ENCODE peak calls at places on chromosomes 1 and 21, in five cellular contexts. D, N, R, U and E are unnamed samples.

GRCh38 chr1:215911406-215911968 is 344.4 kb downstream of the KCTD3 start:
- DNase-seq in N (no peak), D (no peak), U (no peak), R (no peak), E (no peak)

GRCh38 chr1:25832336-25833037 is 12.7 kb downstream of the MTFR1L start:
- DNase-seq in D (no peak), R (no peak), U (no peak), N (no peak), E (no peak)

GRCh38 chr1:32892368-32893197 is 6.3 kb downstream of the HPCA start:
- DNase-seq in U (peak), D (peak), N (no peak), R (no peak), E (peak)

GRCh38 chr1:78292361-78292760 is 198.4 kb upstream of the PTGFR start:
- DNase-seq in R (no peak), U (no peak), N (no peak), D (no peak), E (no peak)

GRCh38 chr1:28510350-28511223 is 4.7 kb downstream of the RCC1 start:
- DNase-seq in N (peak), U (no peak), R (no peak), D (no peak), E (peak)

GRCh38 chr1:159071970-159072582 is 4.5 kb downstream of the AIM2 start:
- DNase-seq in R (no peak), U (no peak), N (peak), D (peak), E (peak)

GRCh38 chr1:147110872-147111271 is 61.4 kb downstream of the PRKAB2 start:
- DNase-seq in D (no peak), N (peak), U (no peak), R (no peak), E (no peak)

GRCh38 chr1:63010898-63011660 is 227.1 kb downstream of the ATG4C start:
- DNase-seq in R (no peak), U (no peak), D (no peak), N (peak), E (no peak)

GRCh38 chr1:8427986-8428385 is 110.1 kb downstream of the SLC45A1 start:
- DNase-seq in U (no peak), R (no peak), N (no peak), D (no peak), E (no peak)

GRCh38 chr1:221335161-221336101 is 406.5 kb downstream of the DUSP10 start:
- DNase-seq in N (peak), R (no peak), D (no peak), U (no peak), E (no peak)

GRCh38 chr1:153572569-153573015 is 6.9 kb upstream of the S100A2 start:
- DNase-seq in D (no peak), R (peak), U (peak), N (peak), E (peak)

GRCh38 chr1:227888404-227889046 is 59.2 kb downstream of the WNT9A start:
- DNase-seq in D (no peak), N (no peak), U (no peak), R (no peak), E (no peak)

GRCh38 chr1:27119270-27119618 is 35.7 kb downstream of the SLC9A1 start:
- DNase-seq in N (no peak), U (no peak), R (no peak), D (no peak), E (no peak)

DNA sequence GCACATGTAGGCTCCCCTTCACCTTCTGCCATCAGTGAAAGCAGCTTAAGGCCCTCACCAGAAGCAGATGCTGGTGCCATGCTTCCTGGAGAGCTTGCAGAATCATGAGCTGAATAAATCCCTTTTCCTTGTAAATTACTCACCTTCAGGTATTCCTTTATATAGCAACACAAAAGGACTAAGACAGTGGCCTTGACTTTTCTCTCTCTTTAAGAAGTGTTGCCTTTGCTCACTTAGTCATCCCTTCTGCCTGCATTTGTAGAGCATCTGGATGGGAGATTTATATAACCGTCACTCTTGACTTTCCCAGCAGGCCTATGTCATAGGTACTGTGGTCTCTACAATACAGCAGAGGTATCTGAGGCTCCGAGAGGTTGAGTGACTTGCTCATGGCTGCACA is 3.7 kb downstream of the PCSK9 start:
- DNase-seq in U (no peak), D (no peak), N (no peak), R (no peak), E (no peak)
- H3K27ac ChIP-seq in U (no peak), D (no peak), N (no peak), R (no peak), E (no peak)

GRCh38 chr1:30353637-30354036 is 369.7 kb downstream of the MATN1 start:
- DNase-seq in N (no peak), U (no peak), D (no peak), R (no peak), E (peak)

GRCh38 chr1:30345525-30346145 is 377.8 kb downstream of the MATN1 start:
- DNase-seq in U (no peak), D (no peak), N (no peak), R (no peak), E (no peak)

GRCh38 chr1:30343562-30343961 is 379.8 kb downstream of the MATN1 start:
- DNase-seq in R (no peak), U (no peak), D (no peak), N (no peak), E (no peak)

GRCh38 chr1:30342535-30343141 is 380.7 kb downstream of the MATN1 start:
- DNase-seq in U (no peak), N (no peak), R (no peak), D (no peak), E (peak)

DNA sequence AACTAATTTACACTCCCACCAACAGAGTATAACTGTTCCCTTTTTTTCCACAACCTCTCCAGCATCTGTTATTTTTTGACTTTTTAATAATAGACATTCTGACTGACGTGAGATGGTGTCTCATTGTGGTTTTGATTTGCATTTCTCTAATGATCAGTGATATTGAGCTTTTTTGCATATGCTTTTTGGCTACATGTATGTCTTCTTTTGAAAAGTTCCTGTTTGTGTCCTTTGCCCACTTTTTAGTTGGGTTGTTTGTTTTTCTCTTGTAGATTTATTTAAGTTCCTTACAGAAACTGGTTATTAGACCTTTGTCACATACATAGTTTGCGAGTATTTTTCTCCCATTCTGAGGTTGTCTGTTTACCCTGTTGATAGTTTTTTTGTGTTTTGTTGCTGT is 375.2 kb downstream of the MATN1 start:
- DNase-seq in D (no peak), R (no peak), N (no peak), U (no peak), E (no peak)
- TF ChIP-seq CREB1 in D (no peak), R (no peak), N (no peak), U (no peak), E (no peak)

GRCh38 chr1:161733526-161733925 is 12.2 kb downstream of the FCRLB start:
- DNase-seq in N (no peak), R (no peak), D (no peak), U (no peak), E (no peak)
- H2AFZ ChIP-seq in N (no peak), R (no peak), D (peak), U (no peak), E (no peak)

DNA sequence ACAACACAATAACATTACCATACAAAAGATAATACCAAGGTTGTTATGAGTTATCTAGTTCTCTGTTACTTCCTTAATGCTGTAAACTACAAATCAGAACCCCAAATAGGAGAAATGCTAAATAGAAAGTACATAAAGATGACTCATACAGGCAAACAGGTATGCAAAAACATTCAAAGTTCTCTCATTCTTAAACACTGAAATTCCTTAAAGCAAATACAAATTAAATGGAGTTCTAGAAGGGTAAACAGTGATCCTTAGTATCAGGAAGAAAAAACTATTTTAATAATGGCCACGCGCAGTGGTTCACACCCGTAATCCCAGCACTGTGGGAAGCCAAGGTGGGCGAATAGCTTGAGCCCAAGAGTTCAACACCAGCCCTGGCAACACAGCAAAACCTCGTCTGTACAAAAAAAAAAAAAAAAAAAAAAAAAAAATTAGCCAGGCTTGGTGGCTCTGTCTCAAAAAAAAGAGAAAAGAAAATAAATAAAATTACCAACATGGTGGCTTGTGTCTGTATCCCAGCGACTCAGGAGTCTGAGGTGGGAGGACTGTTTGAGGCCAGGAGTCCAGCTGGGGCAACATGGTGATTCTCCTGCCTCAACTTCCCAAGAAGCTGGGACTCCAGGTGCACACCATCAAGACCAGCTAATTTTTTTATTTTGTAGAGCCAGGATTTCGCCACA is 17.5 kb downstream of the FBXO42 start:
- DNase-seq in D (no peak), N (peak), R (no peak), U (no peak), E (no peak)
- H3K27ac ChIP-seq in D (peak), N (peak), R (no peak), U (no peak), E (no peak)

GRCh38 chr1:99005537-99005942 is 879 bp upstream of the PLPPR5 start:
- DNase-seq in D (no peak), N (no peak), R (no peak), U (no peak), E (peak)
- TF ChIP-seq CREB1 in D (no peak), N (no peak), R (no peak), U (no peak), E (no peak)

GRCh38 chr1:210321552-210321951 is 7.2 kb upstream of the HHAT start:
- DNase-seq in N (no peak), R (no peak), D (no peak), U (no peak), E (no peak)
- H2AFZ ChIP-seq in N (no peak), R (no peak), D (no peak), U (peak), E (peak)

GRCh38 chr1:39573736-39574624 is 2.6 kb downstream of the PABPC4 start:
- DNase-seq in R (no peak), D (peak), N (no peak), U (no peak), E (no peak)
- H3K27ac ChIP-seq in R (no peak), D (peak), N (no peak), U (no peak), E (no peak)

DNA sequence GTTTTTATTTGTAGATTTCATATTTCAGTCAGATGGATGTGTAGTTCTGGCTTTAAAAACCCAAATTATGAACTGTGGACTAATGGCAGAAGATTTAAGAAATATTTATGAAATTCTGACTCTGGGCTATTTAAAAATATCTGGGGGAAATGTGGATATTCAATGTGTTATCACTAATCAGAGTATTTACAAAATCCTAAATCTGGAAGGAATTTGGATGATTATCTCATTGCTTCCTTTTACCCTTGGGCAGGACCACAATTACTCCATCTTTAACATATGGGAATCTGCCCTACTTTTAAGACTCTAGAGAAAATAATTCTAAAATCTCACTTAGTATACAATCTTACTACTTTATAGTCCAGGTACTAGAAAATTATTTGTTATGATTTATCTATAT is 203.2 kb downstream of the PDE4B start:
- DNase-seq in N (no peak), R (no peak), D (no peak), U (no peak), E (no peak)
- TF ChIP-seq CREB1 in N (no peak), R (no peak), D (no peak), U (no peak), E (no peak)

DNA sequence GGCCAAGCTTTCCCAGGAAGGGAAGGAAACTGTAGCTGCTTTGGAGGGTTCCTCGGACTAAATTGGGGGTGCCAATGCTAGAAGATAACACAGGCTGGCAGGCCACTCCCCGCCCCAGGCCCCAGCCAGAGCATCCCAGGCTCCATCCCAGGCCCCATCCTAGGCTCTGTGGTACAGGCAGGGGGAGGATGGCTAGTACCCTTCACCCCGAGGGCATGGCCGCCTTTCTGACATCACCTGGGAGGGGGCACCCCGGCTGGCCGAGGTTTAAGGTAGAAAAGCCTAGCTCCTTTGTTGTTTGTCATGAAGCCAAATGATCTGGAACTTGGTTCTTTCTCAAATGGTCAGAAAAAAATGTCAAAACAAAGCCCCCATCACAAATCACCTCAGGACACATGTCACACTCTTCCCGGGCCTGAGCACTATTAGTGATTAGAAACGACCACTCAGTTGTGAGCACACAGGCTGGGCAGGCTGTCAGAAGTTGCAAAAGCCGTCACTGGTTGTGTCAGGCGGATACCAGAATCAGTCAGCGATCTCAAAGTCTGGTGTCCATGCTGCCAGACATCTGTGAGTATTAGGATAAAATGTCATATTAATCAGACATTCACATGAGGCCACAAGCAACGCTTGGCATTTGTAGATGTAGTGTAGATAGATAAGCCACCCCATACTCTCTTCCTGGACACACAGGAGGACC is 31.0 kb upstream of the ETS2 start:
- DNase-seq in D (no peak), U (no peak), R (no peak), N (no peak), E (no peak)
- H2AFZ ChIP-seq in D (no peak), U (no peak), R (no peak), N (no peak), E (no peak)

GRCh38 chr1:43564617-43565348 is 34.1 kb downstream of the PTPRF start:
- DNase-seq in U (no peak), D (no peak), N (no peak), R (no peak), E (no peak)

GRCh38 chr1:43563779-43564616 is 33.3 kb downstream of the PTPRF start:
- DNase-seq in N (no peak), R (no peak), D (no peak), U (no peak), E (peak)

GRCh38 chr1:43565600-43566360 is 35.1 kb downstream of the PTPRF start:
- DNase-seq in N (no peak), U (no peak), D (peak), R (no peak), E (peak)

GRCh38 chr1:43569175-43569574 is 38.5 kb downstream of the PTPRF start:
- DNase-seq in N (no peak), R (no peak), U (no peak), D (no peak), E (no peak)

GRCh38 chr1:43566382-43567035 is 35.8 kb downstream of the PTPRF start:
- DNase-seq in R (no peak), U (no peak), N (no peak), D (no peak), E (no peak)
- H3K27ac ChIP-seq in R (no peak), U (no peak), N (no peak), D (no peak), E (peak)